ENCODE peak calls at places on chromosomes 4 and X, in seven cellular contexts. L is right atrium auricular region; J is naive thymus-derived CD4-positive, alpha-beta T cell; S is sigmoid colon; V is endothelial cell of umbilical vein; Z is DND-41; I is fibroblast of lung. H is an unnamed sample. For H3K4me1, the result is how much of the 10 kb centered on the place peaks cover.

GRCh38 chr4:135492439-135492838 is 1290.8 kb upstream of the PABPC4L start:
- DNase-seq in J (no peak), S (no peak), I (no peak), Z (no peak), L (no peak), V (no peak), H (no peak)

GRCh38 chrX:25596881-25597280 is 541.3 kb upstream of the MAGEB18 start:
- DNase-seq in J (no peak), V (no peak), Z (no peak), S (no peak), I (peak), L (no peak), H (no peak)

GRCh38 chr4:139515531-139515958 is 40.5 kb downstream of the SETD7 start:
- DNase-seq in I (no peak), J (no peak), V (no peak), Z (no peak), L (no peak), S (no peak), H (no peak)

GRCh38 chrX:51837926-51838325 is 55.5 kb upstream of the MAGED1 start:
- DNase-seq in S (peak), J (no peak), I (peak), Z (no peak), V (peak), L (peak), H (no peak)

GRCh38 chr4:183492791-183493221 is 12.1 kb upstream of the ING2 start:
- DNase-seq in V (peak), Z (no peak), I (no peak), S (no peak), L (no peak), J (no peak), H (no peak)

GRCh38 chr4:7379719-7380118 is 55.0 kb downstream of the PSAPL1 start:
- DNase-seq in S (no peak), I (no peak), J (no peak), Z (no peak), L (no peak), V (no peak), H (no peak)

GRCh38 chrX:102832661-102833060 is 104.4 kb upstream of the RAB40AL start:
- DNase-seq in S (no peak), I (peak), J (no peak), V (no peak), Z (no peak), L (no peak), H (no peak)

GRCh38 chr4:6955261-6955911 is 45.8 kb downstream of the TBC1D14 start:
- DNase-seq in L (no peak), S (no peak), Z (no peak), J (no peak), V (no peak), I (no peak), H (no peak)

GRCh38 chrX:40100141-40100536 is 2.4 kb upstream of the BCOR start:
- DNase-seq in V (no peak), L (no peak), Z (no peak), S (no peak), J (no peak), I (no peak), H (no peak)

GRCh38 chr4:90852232-90852631 is 725.0 kb downstream of the CCSER1 start:
- DNase-seq in J (no peak), Z (no peak), L (no peak), I (no peak), V (no peak), S (no peak), H (no peak)

GRCh38 chrX:133527415-133527814 is 112.1 kb upstream of the GPC4 start:
- DNase-seq in S (no peak), L (no peak), I (no peak), Z (no peak), J (no peak), V (no peak), H (no peak)

GRCh38 chr4:128844931-128845330 is 35.4 kb downstream of the JADE1 start:
- DNase-seq in Z (no peak), V (no peak), I (peak), S (no peak), J (no peak), L (no peak), H (no peak)

GRCh38 chrX:65685112-65685511 is 17.7 kb downstream of the MSN start:
- DNase-seq in J (no peak), V (no peak), L (no peak), Z (peak), S (no peak), I (no peak), H (no peak)
- H3K4me1 ChIP-seq in J (half or more), V (half or more), L (under half), Z (half or more), S (under half), I (under half), H (half or more)

GRCh38 chr4:243407-243806 is 61.9 kb downstream of the ZNF732 start:
- DNase-seq in I (no peak), L (no peak), S (no peak), V (no peak), J (no peak), Z (no peak), H (no peak)

GRCh38 chr4:244471-244870 is 60.8 kb downstream of the ZNF732 start:
- DNase-seq in I (peak), Z (peak), L (peak), J (no peak), S (peak), V (peak), H (no peak)

GRCh38 chr4:242121-242848 is 63.0 kb downstream of the ZNF732 start:
- DNase-seq in Z (peak), L (peak), S (peak), J (peak), V (peak), I (peak), H (no peak)
- H3K4me3 ChIP-seq in Z (no peak), L (peak), S (peak), J (peak), V (peak), I (peak), H (peak)

DNA sequence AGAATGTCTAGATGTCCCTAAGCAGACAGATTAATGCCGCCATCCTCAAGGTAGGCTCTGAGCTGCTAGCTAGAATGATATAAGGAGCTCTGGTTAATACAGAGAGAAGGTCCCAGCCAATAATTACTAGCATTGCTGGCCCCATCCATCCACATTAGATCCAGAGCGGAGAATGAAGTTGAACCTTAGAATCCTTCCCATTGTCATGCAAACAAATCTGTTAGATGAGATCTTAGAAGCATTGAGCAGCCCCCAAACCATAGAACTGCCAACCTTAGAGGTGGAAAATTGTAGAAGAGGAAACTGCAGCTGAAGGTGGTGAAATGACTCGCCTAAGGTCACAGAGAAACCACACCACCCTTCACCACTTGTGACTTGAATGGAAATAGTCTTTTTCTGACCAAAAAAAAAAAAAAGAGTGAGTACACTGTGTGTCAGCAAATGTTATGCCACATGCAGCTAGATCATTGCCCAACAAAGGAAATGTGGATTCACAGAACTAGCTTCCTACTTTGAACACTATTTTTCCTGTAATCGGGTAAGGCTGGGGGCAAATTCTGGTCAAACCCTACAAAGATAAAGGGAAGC is 162.1 kb downstream of the SMIM20 start:
- DNase-seq in V (no peak), J (no peak), Z (no peak), L (no peak), S (no peak), I (peak), H (no peak)
- H3K4me1 ChIP-seq in V (under half), J (under half), Z (under half), L (under half), S (under half), I (under half), H (under half)

DNA sequence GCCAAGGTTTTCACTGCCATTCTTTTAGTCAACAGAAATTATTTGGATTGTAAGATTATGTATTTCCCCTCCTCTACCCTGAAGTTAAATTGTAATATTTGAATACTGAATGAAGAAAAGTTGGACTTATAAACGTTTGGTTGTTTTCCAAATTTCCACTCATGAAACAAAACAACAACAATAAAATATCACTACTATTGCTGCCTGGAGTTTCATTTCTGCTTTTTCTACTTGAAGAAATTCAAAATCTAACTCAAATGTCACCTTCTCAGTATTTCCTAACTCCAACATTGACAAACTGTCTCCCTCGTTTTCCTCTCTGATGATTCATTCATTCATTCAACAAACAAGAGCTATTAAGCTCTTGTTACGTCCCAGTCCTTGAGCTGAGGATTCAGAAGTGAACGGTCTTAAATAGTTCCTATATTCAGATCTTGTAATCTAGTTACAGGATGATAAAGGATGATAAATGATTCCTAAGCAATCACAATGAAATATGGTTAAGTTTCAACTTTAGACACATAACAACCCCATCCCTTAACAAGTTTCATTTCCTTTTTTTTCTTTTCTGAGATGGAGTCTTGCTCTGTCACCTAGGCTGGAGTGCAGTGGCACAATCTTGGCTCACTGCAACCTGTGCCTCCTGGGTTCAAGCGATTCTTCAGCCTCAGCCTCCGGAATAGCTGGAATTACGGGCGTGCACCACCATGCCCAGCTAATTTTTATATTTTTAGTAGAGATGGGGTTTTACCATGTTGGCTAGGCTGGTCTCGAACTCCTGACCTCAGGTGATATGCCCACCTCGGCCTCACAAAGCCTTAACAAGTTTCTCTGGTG is 1.7 kb downstream of the SLC9B2 start:
- DNase-seq in S (no peak), V (peak), J (no peak), L (no peak), I (peak), Z (no peak), H (no peak)
- H3K4me3 ChIP-seq in S (no peak), V (peak), J (peak), L (no peak), I (peak), Z (peak), H (peak)

GRCh38 chr4:39490322-39490721 is 31.5 kb downstream of the LIAS start:
- DNase-seq in S (no peak), I (no peak), J (no peak), Z (no peak), V (no peak), L (peak), H (no peak)
- H3K4me1 ChIP-seq in S (under half), I (under half), J (under half), Z (under half), V (under half), L (under half), H (under half)

GRCh38 chrX:71911023-71911730 is 532 bp downstream of the NHSL2 start:
- DNase-seq in Z (no peak), I (no peak), V (no peak), L (no peak), J (peak), S (peak), H (no peak)

GRCh38 chrX:71911731-71912050 is 1.0 kb downstream of the NHSL2 start:
- DNase-seq in V (no peak), J (no peak), S (peak), L (no peak), Z (no peak), I (no peak), H (no peak)

GRCh38 chrX:71912156-71912555 is 1.5 kb downstream of the NHSL2 start:
- DNase-seq in V (no peak), L (no peak), Z (no peak), I (no peak), S (no peak), J (no peak), H (no peak)

GRCh38 chrX:71909956-71910355 is 689 bp upstream of the NHSL2 start:
- DNase-seq in L (no peak), J (no peak), S (peak), V (no peak), Z (no peak), I (no peak), H (no peak)

GRCh38 chrX:71910526-71911022 is at the start of gene NHSL2:
- DNase-seq in J (no peak), S (peak), V (no peak), I (no peak), L (no peak), Z (no peak), H (no peak)
- H3K4me3 ChIP-seq in J (no peak), S (peak), V (no peak), I (no peak), L (peak), Z (no peak), H (peak)

H was measured in thoracic aorta.